ENCODE peak calls at places on chromosomes 3 and 15, in five cellular contexts. One of them, this sample, is unnamed.

GRCh38 chr3:196207833-196208607 is 3.2 kb downstream of the ZDHHC19 start:
- DNase-seq in cardiac muscle cell: peak
- DNase-seq in GM23338: peak
- DNase-seq in Panc1: no peak
- DNase-seq in mammary epithelial cell: peak
- DNase-seq in this sample: no peak

GRCh38 chr3:131856171-131856570 is 178.6 kb downstream of the CPNE4 start:
- DNase-seq in GM23338: no peak
- DNase-seq in cardiac muscle cell: no peak
- DNase-seq in mammary epithelial cell: peak
- DNase-seq in Panc1: no peak
- DNase-seq in this sample: no peak

GRCh38 chr3:134147411-134147810 is 103.2 kb downstream of the RYK start:
- DNase-seq in GM23338: no peak
- DNase-seq in cardiac muscle cell: no peak
- DNase-seq in mammary epithelial cell: no peak
- DNase-seq in Panc1: no peak
- DNase-seq in this sample: no peak

GRCh38 chr3:177525987-177526712 is 328.9 kb upstream of the TBL1XR1 start:
- DNase-seq in GM23338: no peak
- DNase-seq in Panc1: no peak
- DNase-seq in mammary epithelial cell: peak
- DNase-seq in cardiac muscle cell: peak
- DNase-seq in this sample: peak

GRCh38 chr15:41620536-41621199 is 39.5 kb upstream of the MGA start:
- DNase-seq in mammary epithelial cell: peak
- DNase-seq in GM23338: peak
- DNase-seq in Panc1: peak
- DNase-seq in cardiac muscle cell: no peak
- DNase-seq in this sample: no peak

GRCh38 chr3:113533534-113533892 is 1.2 kb downstream of the SIDT1 start:
- DNase-seq in GM23338: no peak
- DNase-seq in cardiac muscle cell: no peak
- DNase-seq in Panc1: no peak
- DNase-seq in mammary epithelial cell: no peak
- DNase-seq in this sample: no peak

GRCh38 chr3:13621381-13622221 is 72.7 kb downstream of the FBLN2 start:
- DNase-seq in cardiac muscle cell: no peak
- DNase-seq in Panc1: no peak
- DNase-seq in GM23338: no peak
- DNase-seq in mammary epithelial cell: no peak
- DNase-seq in this sample: no peak

GRCh38 chr3:117080899-117081298 is 371.3 kb downstream of the TUSC7 start:
- DNase-seq in Panc1: no peak
- DNase-seq in cardiac muscle cell: no peak
- DNase-seq in mammary epithelial cell: no peak
- DNase-seq in GM23338: peak
- DNase-seq in this sample: no peak

GRCh38 chr3:10740954-10741353 is 75.1 kb upstream of the SLC6A11 start:
- DNase-seq in cardiac muscle cell: no peak
- DNase-seq in Panc1: no peak
- DNase-seq in mammary epithelial cell: no peak
- DNase-seq in GM23338: no peak
- DNase-seq in this sample: no peak

GRCh38 chr3:71987828-71988227 is 202.9 kb upstream of the PROK2 start:
- DNase-seq in cardiac muscle cell: no peak
- DNase-seq in Panc1: no peak
- DNase-seq in mammary epithelial cell: no peak
- DNase-seq in GM23338: no peak
- DNase-seq in this sample: no peak

GRCh38 chr15:66369773-66370651 is 13.5 kb upstream of the TIPIN start:
- DNase-seq in cardiac muscle cell: peak
- DNase-seq in Panc1: peak
- DNase-seq in GM23338: peak
- DNase-seq in mammary epithelial cell: no peak
- DNase-seq in this sample: no peak

GRCh38 chr3:46297658-46298423 is 55.6 kb downstream of the CCR3 start:
- DNase-seq in mammary epithelial cell: peak
- DNase-seq in Panc1: no peak
- DNase-seq in GM23338: no peak
- DNase-seq in cardiac muscle cell: peak
- DNase-seq in this sample: no peak

GRCh38 chr3:46293035-46293724 is 50.9 kb downstream of the CCR3 start:
- DNase-seq in Panc1: no peak
- DNase-seq in mammary epithelial cell: no peak
- DNase-seq in cardiac muscle cell: no peak
- DNase-seq in GM23338: peak
- DNase-seq in this sample: no peak

GRCh38 chr3:46296826-46297225 is 54.6 kb downstream of the CCR3 start:
- DNase-seq in mammary epithelial cell: no peak
- DNase-seq in cardiac muscle cell: no peak
- DNase-seq in GM23338: no peak
- DNase-seq in Panc1: no peak
- DNase-seq in this sample: no peak

GRCh38 chr3:46289961-46290360 is 47.7 kb downstream of the CCR3 start:
- DNase-seq in cardiac muscle cell: no peak
- DNase-seq in mammary epithelial cell: no peak
- DNase-seq in Panc1: no peak
- DNase-seq in GM23338: no peak
- DNase-seq in this sample: no peak

GRCh38 chr3:46293991-46294833 is 52.0 kb downstream of the CCR3 start:
- DNase-seq in Panc1: no peak
- DNase-seq in cardiac muscle cell: no peak
- DNase-seq in GM23338: no peak
- DNase-seq in mammary epithelial cell: no peak
- DNase-seq in this sample: no peak
- H3K27ac ChIP-seq in Panc1: no peak
- H3K27ac ChIP-seq in cardiac muscle cell: no peak
- H3K27ac ChIP-seq in GM23338: no peak
- H3K27ac ChIP-seq in mammary epithelial cell: no peak
- H3K27ac ChIP-seq in this sample: no peak

DNA sequence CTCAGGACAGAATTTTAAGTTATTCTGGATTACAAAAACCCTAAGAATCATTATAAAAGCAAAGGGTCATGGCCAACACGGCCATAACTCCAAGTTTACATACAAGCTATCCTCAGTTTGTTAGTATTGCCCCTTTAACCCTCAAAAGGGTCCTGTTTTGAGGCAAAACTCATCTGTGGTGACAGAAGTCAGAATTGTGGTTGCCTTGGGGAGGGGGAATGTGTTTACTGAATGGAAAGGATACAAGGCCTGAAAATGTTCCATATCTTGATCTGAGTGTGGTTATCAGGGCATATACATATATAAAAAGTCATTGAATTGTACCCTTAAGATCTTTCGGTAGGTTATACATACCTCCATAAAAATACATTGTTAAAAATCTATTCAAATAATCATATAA is 2.1 kb downstream of the SFMBT1 start:
- DNase-seq in mammary epithelial cell: no peak
- DNase-seq in Panc1: no peak
- DNase-seq in cardiac muscle cell: no peak
- DNase-seq in GM23338: no peak
- DNase-seq in this sample: no peak
- H3K27ac ChIP-seq in mammary epithelial cell: no peak
- H3K27ac ChIP-seq in Panc1: peak
- H3K27ac ChIP-seq in cardiac muscle cell: no peak
- H3K27ac ChIP-seq in GM23338: no peak
- H3K27ac ChIP-seq in this sample: no peak

DNA sequence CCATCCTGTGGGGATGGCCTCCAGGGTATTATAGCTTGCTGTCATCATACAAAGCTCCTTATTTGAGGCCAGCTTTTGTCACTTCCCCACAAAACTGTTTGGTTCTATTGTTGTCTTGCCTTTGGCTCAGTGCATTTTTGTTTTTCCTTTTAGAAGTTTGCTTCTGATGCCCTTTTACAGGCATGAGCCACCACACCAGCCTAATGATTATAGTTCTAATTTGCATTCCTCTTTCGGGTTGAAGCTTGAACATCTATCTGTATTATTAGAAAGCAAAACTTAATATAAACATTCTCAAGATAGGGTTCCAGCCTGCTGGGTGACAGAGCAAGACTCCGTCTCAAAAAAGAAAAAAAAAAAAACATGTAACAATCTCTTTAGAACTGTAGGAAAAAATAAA is 39.8 kb downstream of the SMARCC1 start:
- DNase-seq in cardiac muscle cell: no peak
- DNase-seq in GM23338: no peak
- DNase-seq in mammary epithelial cell: no peak
- DNase-seq in Panc1: no peak
- DNase-seq in this sample: no peak
- H3K27ac ChIP-seq in cardiac muscle cell: no peak
- H3K27ac ChIP-seq in GM23338: no peak
- H3K27ac ChIP-seq in mammary epithelial cell: no peak
- H3K27ac ChIP-seq in Panc1: no peak
- H3K27ac ChIP-seq in this sample: no peak

GRCh38 chr3:159831466-159831865 is 157.2 kb upstream of the IL12A start:
- DNase-seq in GM23338: no peak
- DNase-seq in mammary epithelial cell: no peak
- DNase-seq in Panc1: no peak
- DNase-seq in cardiac muscle cell: no peak
- DNase-seq in this sample: no peak
- H3K27ac ChIP-seq in GM23338: no peak
- H3K27ac ChIP-seq in mammary epithelial cell: no peak
- H3K27ac ChIP-seq in Panc1: no peak
- H3K27ac ChIP-seq in cardiac muscle cell: no peak
- H3K27ac ChIP-seq in this sample: no peak

GRCh38 chr15:100572362-100572983 is 29.5 kb downstream of the LINS1 start:
- DNase-seq in Panc1: no peak
- DNase-seq in mammary epithelial cell: no peak
- DNase-seq in cardiac muscle cell: peak
- DNase-seq in GM23338: peak
- DNase-seq in this sample: no peak
- H3K27ac ChIP-seq in Panc1: no peak
- H3K27ac ChIP-seq in mammary epithelial cell: no peak
- H3K27ac ChIP-seq in cardiac muscle cell: no peak
- H3K27ac ChIP-seq in GM23338: no peak
- H3K27ac ChIP-seq in this sample: no peak

GRCh38 chr15:49343546-49343945 is 79.5 kb upstream of the FGF7 start:
- DNase-seq in mammary epithelial cell: peak
- DNase-seq in Panc1: no peak
- DNase-seq in cardiac muscle cell: no peak
- DNase-seq in GM23338: peak
- DNase-seq in this sample: no peak
- H3K27ac ChIP-seq in mammary epithelial cell: no peak
- H3K27ac ChIP-seq in Panc1: no peak
- H3K27ac ChIP-seq in cardiac muscle cell: no peak
- H3K27ac ChIP-seq in GM23338: peak
- H3K27ac ChIP-seq in this sample: no peak

DNA sequence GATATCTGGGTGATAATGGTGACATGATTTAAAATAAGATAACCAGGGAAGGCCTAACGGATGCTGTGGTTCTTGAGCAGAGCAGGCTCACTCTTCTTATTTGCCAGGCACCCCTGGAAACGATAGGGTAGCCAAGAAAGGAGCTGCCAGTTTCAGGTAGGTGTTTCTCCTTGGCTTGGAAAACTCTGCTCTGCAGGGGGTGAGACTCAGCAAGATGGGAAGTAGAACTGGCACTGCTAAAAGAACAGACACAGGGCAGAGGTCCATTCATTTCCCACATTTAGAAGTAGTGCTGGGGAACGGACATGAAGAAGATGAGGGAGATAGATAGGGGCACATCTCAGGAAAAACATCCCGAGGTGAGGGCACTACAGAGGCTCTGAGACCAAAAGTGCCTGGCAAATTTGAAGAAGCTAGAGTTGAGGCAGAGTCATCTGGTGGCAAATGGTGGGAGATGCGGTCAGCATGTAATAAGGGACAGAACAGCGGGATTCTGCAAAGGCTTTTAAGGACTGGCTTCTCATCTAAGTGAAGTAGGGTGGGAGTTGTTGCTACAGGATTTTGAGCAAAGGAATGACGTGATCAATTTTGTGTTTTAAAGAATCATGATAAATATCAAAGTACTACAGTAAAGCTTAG is 323.4 kb upstream of the PLSCR5 start:
- DNase-seq in Panc1: no peak
- DNase-seq in GM23338: peak
- DNase-seq in mammary epithelial cell: no peak
- DNase-seq in cardiac muscle cell: no peak
- DNase-seq in this sample: no peak
- H3K27ac ChIP-seq in Panc1: no peak
- H3K27ac ChIP-seq in GM23338: no peak
- H3K27ac ChIP-seq in mammary epithelial cell: no peak
- H3K27ac ChIP-seq in cardiac muscle cell: no peak
- H3K27ac ChIP-seq in this sample: no peak

GRCh38 chr3:62189376-62189698 is 184.0 kb downstream of the FEZF2 start:
- DNase-seq in GM23338: no peak
- DNase-seq in mammary epithelial cell: no peak
- DNase-seq in Panc1: no peak
- DNase-seq in cardiac muscle cell: no peak
- DNase-seq in this sample: no peak
- H3K27ac ChIP-seq in GM23338: no peak
- H3K27ac ChIP-seq in mammary epithelial cell: no peak
- H3K27ac ChIP-seq in Panc1: no peak
- H3K27ac ChIP-seq in cardiac muscle cell: no peak
- H3K27ac ChIP-seq in this sample: no peak

GRCh38 chr3:47117803-47118364 is 46.0 kb downstream of the SETD2 start:
- DNase-seq in cardiac muscle cell: no peak
- DNase-seq in GM23338: no peak
- DNase-seq in mammary epithelial cell: no peak
- DNase-seq in Panc1: no peak
- DNase-seq in this sample: no peak
- H3K27ac ChIP-seq in cardiac muscle cell: no peak
- H3K27ac ChIP-seq in GM23338: no peak
- H3K27ac ChIP-seq in mammary epithelial cell: no peak
- H3K27ac ChIP-seq in Panc1: no peak
- H3K27ac ChIP-seq in this sample: no peak